ENCODE peak calls at places on chromosomes 4 and X, in four cellular contexts. I is CD4-positive, alpha-beta T cell; Y is lung; M is thoracic aorta. O is an unnamed sample.

GRCh38 chr4:7357296-7357680 is 77.4 kb downstream of the PSAPL1 start:
- DNase-seq in I (no peak), Y (no peak), M (no peak), O (no peak)

GRCh38 chrX:53284684-53285447 is 3.5 kb upstream of the IQSEC2 start:
- DNase-seq in I (peak; percentile 40), Y (peak; percentile 56), M (no peak), O (peak; percentile 18)

GRCh38 chrX:123171781-123172180 is 12.3 kb upstream of the GRIA3 start:
- DNase-seq in I (no peak), Y (no peak), M (no peak), O (no peak)

GRCh38 chrX:45715787-45716186 is 515.1 kb upstream of the DIPK2B start:
- DNase-seq in I (no peak), Y (no peak), M (no peak), O (no peak)

GRCh38 chr4:13654158-13654797 is 26.8 kb upstream of the BOD1L1 start:
- DNase-seq in I (peak; percentile 75), Y (peak; percentile 81), M (peak; percentile 25), O (peak; percentile 73)

GRCh38 chr4:140756292-140757219 is at the start of gene TBC1D9:
- DNase-seq in I (no peak), Y (peak; percentile 90), M (peak; percentile 42), O (no peak)

GRCh38 chr4:3369781-3370660 is 71.7 kb upstream of the HGFAC start:
- DNase-seq in I (no peak), Y (no peak), M (no peak), O (no peak)

GRCh38 chr4:73777612-73778011 is 37.2 kb downstream of the CXCL8 start:
- DNase-seq in I (no peak), Y (no peak), M (no peak), O (no peak)

GRCh38 chr4:154361450-154361849 is 130.1 kb downstream of the DCHS2 start:
- DNase-seq in I (no peak), Y (no peak), M (no peak), O (no peak)

GRCh38 chr4:121339824-121340223 is 41.0 kb downstream of the QRFPR start:
- DNase-seq in I (no peak), Y (no peak), M (no peak), O (no peak)

GRCh38 chr4:40976343-40976742 is 226.6 kb downstream of the NSUN7 start:
- DNase-seq in I (no peak), Y (no peak), M (no peak), O (no peak)

GRCh38 chr4:72449705-72450104 is 119.3 kb downstream of the ADAMTS3 start:
- DNase-seq in I (no peak), Y (no peak), M (no peak), O (no peak)

GRCh38 chr4:3074846-3075651 is 568 bp downstream of the HTT start:
- DNase-seq in I (no peak), Y (peak; percentile 72), M (no peak), O (peak; percentile 45)

GRCh38 chr4:101033986-101034385 is 313.3 kb downstream of the PPP3CA start:
- DNase-seq in I (no peak), Y (no peak), M (no peak), O (no peak)

GRCh38 chr4:24896056-24896455 is 16.8 kb downstream of the CCDC149 start:
- DNase-seq in I (no peak), Y (no peak), M (no peak), O (no peak)

GRCh38 chr4:188383180-188383579 is 243.9 kb downstream of the TRIML1 start:
- DNase-seq in I (no peak), Y (no peak), M (no peak), O (no peak)

GRCh38 chr4:83851261-83852084 is 315.6 kb downstream of the GPAT3 start:
- DNase-seq in I (no peak), Y (no peak), M (no peak), O (no peak)

GRCh38 chr4:140790765-140791164 is 34.6 kb upstream of the TBC1D9 start:
- DNase-seq in I (no peak), Y (no peak), M (no peak), O (no peak)

GRCh38 chrX:8668797-8669196 is 63.1 kb downstream of the ANOS1 start:
- DNase-seq in I (no peak), Y (no peak), M (no peak), O (no peak)

GRCh38 chr4:117965608-117966007 is 68.7 kb upstream of the NDST3 start:
- DNase-seq in I (no peak), Y (no peak), M (no peak), O (no peak)

GRCh38 chr4:36218121-36218520 is 26.2 kb downstream of the ARAP2 start:
- DNase-seq in I (no peak), Y (no peak), M (no peak), O (no peak)

GRCh38 chrX:45557390-45557789 is 356.7 kb upstream of the DIPK2B start:
- DNase-seq in I (no peak), Y (no peak), M (no peak), O (no peak)

GRCh38 chrX:57669961-57670360 is 10.1 kb downstream of the NLRP2B start:
- DNase-seq in I (no peak), Y (no peak), M (no peak), O (no peak)
- H3K9me3 ChIP-seq in I (peaks cover 4% of the 10 kb centered on the region), Y (peaks cover 1% of the 10 kb centered on the region), M (no peaks in the 10 kb centered on the region), O (no peaks in the 10 kb centered on the region)

GRCh38 chr4:20020049-20020448 is 231.7 kb upstream of the SLIT2 start:
- DNase-seq in I (no peak), Y (no peak), M (no peak), O (no peak)
- H3K9me3 ChIP-seq in I (no peaks in the 10 kb centered on the region), Y (no peaks in the 10 kb centered on the region), M (no peaks in the 10 kb centered on the region), O (peaks cover 3% of the 10 kb centered on the region)

GRCh38 chr4:139691-140090 is 15.4 kb downstream of the ZNF718 start:
- DNase-seq in I (no peak), Y (no peak), M (no peak), O (no peak)
- H3K9me3 ChIP-seq in I (peaks cover 96% of the 10 kb centered on the region), Y (peaks cover 39% of the 10 kb centered on the region), M (peaks cover 80% of the 10 kb centered on the region), O (peaks cover 26% of the 10 kb centered on the region)

GRCh38 chrX:136662104-136662503 is 14.1 kb downstream of the CD40LG start:
- DNase-seq in I (no peak), Y (no peak), M (no peak), O (no peak)

GRCh38 chrX:136658151-136658550 is 10.2 kb downstream of the CD40LG start:
- DNase-seq in I (no peak), Y (no peak), M (no peak), O (no peak)

GRCh38 chrX:136656596-136656995 is 8.6 kb downstream of the CD40LG start:
- DNase-seq in I (no peak), Y (no peak), M (no peak), O (no peak)

GRCh38 chrX:136660896-136661295 is 12.9 kb downstream of the CD40LG start:
- DNase-seq in I (no peak), Y (no peak), M (no peak), O (no peak)

GRCh38 chrX:136659174-136659573 is 11.2 kb downstream of the CD40LG start:
- DNase-seq in I (no peak), Y (no peak), M (no peak), O (no peak)
- H3K9me3 ChIP-seq in I (no peaks in the 10 kb centered on the region), Y (no peaks in the 10 kb centered on the region), M (no peaks in the 10 kb centered on the region), O (no peaks in the 10 kb centered on the region)

GRCh38 chrX:42944381-42944998 is 166.5 kb upstream of the PPP1R2C start:
- DNase-seq in I (no peak), Y (no peak), M (no peak), O (no peak)
- H3K9me3 ChIP-seq in I (no peaks in the 10 kb centered on the region), Y (no peaks in the 10 kb centered on the region), M (no peaks in the 10 kb centered on the region), O (no peaks in the 10 kb centered on the region)

O was measured in T-helper 17 cell.